ENCODE peak calls at places on chromosome 11, in nine cellular contexts. Z is NCI-H1105, G is iPS-NIHi11, I is right cardiac atrium, V is fibroblast of mammary gland, M is GM12891, T is KBM-7, N is memory B cell, R is activated T-cell treated with anti-CD3 and anti-CD28 coated beads for 48 hours. K is an unnamed sample.

GRCh38 chr11:47768090-47768620 is 1.0 kb upstream of the FNBP4 start:
- DNase-seq in G (peak), N (no peak), I (peak), R (peak), Z (peak), V (peak), M (no peak), T (peak), K (peak)

GRCh38 chr11:128908391-128909246 is 17.5 kb downstream of the KCNJ5 start:
- DNase-seq in M (no peak), N (no peak), T (no peak), I (peak), Z (no peak), R (no peak), G (no peak), V (peak), K (no peak)

GRCh38 chr11:125315088-125315740 is 150.7 kb downstream of the PKNOX2 start:
- DNase-seq in T (no peak), N (no peak), M (no peak), Z (peak), G (no peak), I (peak), V (no peak), R (no peak), K (no peak)

GRCh38 chr11:10498022-10498400 is 42.9 kb downstream of the AMPD3 start:
- DNase-seq in V (no peak), N (no peak), Z (no peak), G (peak), M (no peak), T (no peak), I (no peak), R (no peak), K (no peak)

GRCh38 chr11:114296190-114296978 is at the start of gene NNMT:
- DNase-seq in R (no peak), M (no peak), G (no peak), I (peak), Z (no peak), N (no peak), T (no peak), V (peak), K (no peak)

GRCh38 chr11:64086263-64086938 is 50.7 kb downstream of the FLRT1 start:
- DNase-seq in N (no peak), I (peak), G (no peak), R (no peak), V (peak), M (no peak), T (no peak), Z (no peak), K (no peak)

GRCh38 chr11:116580828-116581227 is 192.0 kb downstream of the BUD13 start:
- DNase-seq in R (no peak), T (no peak), M (no peak), I (no peak), G (peak), V (no peak), Z (no peak), N (no peak), K (no peak)

GRCh38 chr11:73218830-73219215 is 742 bp downstream of the P2RY2 start:
- DNase-seq in G (no peak), T (no peak), M (no peak), N (no peak), Z (no peak), V (no peak), I (no peak), R (no peak), K (no peak)

GRCh38 chr11:67464411-67465189 is 4.5 kb downstream of the TMEM134 start:
- DNase-seq in Z (peak), N (peak), M (peak), G (peak), V (peak), I (peak), R (peak), T (peak), K (peak)

GRCh38 chr11:69402251-69402892 is 79.1 kb upstream of the LINC01488 start:
- DNase-seq in N (no peak), R (no peak), T (no peak), I (no peak), V (no peak), M (no peak), G (no peak), Z (no peak), K (no peak)

GRCh38 chr11:134170909-134171281 is 52.9 kb downstream of the NCAPD3 start:
- DNase-seq in M (no peak), G (no peak), Z (no peak), I (no peak), V (peak), T (no peak), R (no peak), N (no peak), K (no peak)

GRCh38 chr11:78020248-78020647 is 2.8 kb downstream of the KCTD14 start:
- DNase-seq in M (no peak), R (no peak), T (no peak), I (no peak), G (no peak), Z (no peak), V (no peak), N (no peak), K (no peak)